ENCODE peak calls at places on chromosomes 1 and 21, in ten cellular contexts. N, L, J, W, A, V, G, P, T and D are unnamed samples.

GRCh38 chr1:158203693-158204457 is 23.2 kb downstream of the CD1D start:
- DNase-seq in N (no peak), L (no peak), J (no peak), W (no peak), A (peak), V (no peak), G (no peak), P (no peak), T (no peak), D (peak)

GRCh38 chr1:186183219-186183618 is 191.8 kb downstream of the TPR start:
- DNase-seq in N (no peak), L (no peak), J (no peak), W (no peak), A (no peak), V (peak), G (no peak), P (no peak), T (no peak), D (peak)

GRCh38 chr1:116768416-116768815 is 14.2 kb downstream of the CD2 start:
- DNase-seq in N (no peak), L (no peak), J (no peak), W (no peak), A (no peak), V (no peak), G (no peak), P (no peak), T (no peak), D (no peak)

GRCh38 chr21:27841084-27841483 is 874.2 kb upstream of the ADAMTS5 start:
- DNase-seq in N (no peak), L (no peak), J (no peak), W (no peak), A (no peak), V (no peak), G (no peak), P (no peak), T (no peak), D (no peak)

GRCh38 chr1:67618285-67619018 is 66.5 kb upstream of the GADD45A start:
- DNase-seq in N (peak), L (peak), J (no peak), W (peak), A (no peak), V (peak), G (no peak), P (peak), T (peak), D (no peak)

GRCh38 chr21:15000076-15000475 is 64.7 kb downstream of the NRIP1 start:
- DNase-seq in N (no peak), L (no peak), J (no peak), W (no peak), A (no peak), V (no peak), G (no peak), P (no peak), T (no peak), D (no peak)

GRCh38 chr1:1217621-1218523 is 3.9 kb upstream of the TNFRSF4 start:
- DNase-seq in N (no peak), L (no peak), J (no peak), W (no peak), A (no peak), V (no peak), G (no peak), P (peak), T (no peak), D (no peak)

GRCh38 chr1:160219062-160219929 is 14.1 kb downstream of the PEA15 start:
- DNase-seq in N (peak), L (no peak), J (no peak), W (peak), A (peak), V (no peak), G (no peak), P (peak), T (peak), D (peak)

GRCh38 chr1:235494531-235494930 is 9.7 kb downstream of the B3GALNT2 start:
- DNase-seq in N (no peak), L (no peak), J (no peak), W (no peak), A (no peak), V (no peak), G (no peak), P (no peak), T (no peak), D (no peak)

GRCh38 chr1:76268341-76268740 is 193.8 kb downstream of the ST6GALNAC3 start:
- DNase-seq in N (no peak), L (no peak), J (no peak), W (no peak), A (no peak), V (no peak), G (no peak), P (no peak), T (no peak), D (no peak)

GRCh38 chr21:42012763-42013329 is 2.7 kb upstream of the ZBTB21 start:
- DNase-seq in N (no peak), L (no peak), J (no peak), W (no peak), A (no peak), V (no peak), G (no peak), P (no peak), T (no peak), D (no peak)

GRCh38 chr1:16971330-16972209 is 8.8 kb downstream of the MFAP2 start:
- DNase-seq in N (peak), L (peak), J (no peak), W (no peak), A (no peak), V (no peak), G (no peak), P (no peak), T (no peak), D (no peak)

GRCh38 chr1:239600588-239600987 is 214.2 kb downstream of the CHRM3 start:
- DNase-seq in N (no peak), L (no peak), J (no peak), W (no peak), A (no peak), V (no peak), G (no peak), P (no peak), T (no peak), D (no peak)

GRCh38 chr1:51192213-51192843 is 43.7 kb upstream of the RNF11 start:
- DNase-seq in N (peak), L (peak), J (no peak), W (peak), A (peak), V (peak), G (no peak), P (peak), T (peak), D (peak)

GRCh38 chr21:31781737-31782136 is 49.8 kb upstream of the SCAF4 start:
- DNase-seq in N (peak), L (no peak), J (no peak), W (peak), A (no peak), V (no peak), G (no peak), P (peak), T (peak), D (peak)

GRCh38 chr1:212545941-212546638 is 62.5 kb upstream of the ATF3 start:
- DNase-seq in N (no peak), L (peak), J (no peak), W (no peak), A (no peak), V (no peak), G (no peak), P (no peak), T (peak), D (no peak)

GRCh38 chr1:53079251-53079650 is 17.2 kb downstream of the PODN start:
- DNase-seq in N (no peak), L (no peak), J (no peak), W (no peak), A (no peak), V (no peak), G (no peak), P (no peak), T (no peak), D (no peak)

GRCh38 chr1:174875306-174875705 is 124.4 kb upstream of the CACYBP start:
- DNase-seq in N (no peak), L (no peak), J (no peak), W (no peak), A (no peak), V (no peak), G (peak), P (no peak), T (peak), D (no peak)

GRCh38 chr1:99945174-99945573 is 24.6 kb upstream of the SLC35A3 start:
- DNase-seq in N (no peak), L (no peak), J (no peak), W (no peak), A (no peak), V (no peak), G (no peak), P (no peak), T (no peak), D (no peak)

GRCh38 chr1:175649416-175649815 is 94.0 kb downstream of the TNR start:
- DNase-seq in N (no peak), L (no peak), J (no peak), W (no peak), A (no peak), V (no peak), G (no peak), P (no peak), T (no peak), D (no peak)

GRCh38 chr21:15514073-15514946 is 215.5 kb upstream of the USP25 start:
- DNase-seq in N (no peak), L (no peak), J (peak), W (no peak), A (no peak), V (no peak), G (no peak), P (no peak), T (no peak), D (no peak)

GRCh38 chr1:4658643-4659042 is 4.2 kb downstream of the AJAP1 start:
- DNase-seq in N (no peak), L (no peak), J (no peak), W (no peak), A (no peak), V (no peak), G (no peak), P (no peak), T (no peak), D (no peak)

GRCh38 chr1:38027201-38028104 is 14.9 kb downstream of the UTP11 start:
- DNase-seq in N (no peak), L (no peak), J (no peak), W (no peak), A (no peak), V (no peak), G (no peak), P (no peak), T (no peak), D (no peak)

GRCh38 chr1:39900662-39901485 is 843 bp downstream of the MYCL start:
- DNase-seq in N (no peak), L (no peak), J (peak), W (no peak), A (no peak), V (no peak), G (peak), P (no peak), T (peak), D (no peak)

GRCh38 chr1:235601087-235601486 is 48.5 kb downstream of the GNG4 start:
- DNase-seq in N (no peak), L (no peak), J (no peak), W (no peak), A (peak), V (no peak), G (no peak), P (no peak), T (peak), D (no peak)

GRCh38 chr1:78491311-78492071 is 717 bp downstream of the PTGFR start:
- DNase-seq in N (peak), L (peak), J (no peak), W (no peak), A (no peak), V (peak), G (no peak), P (peak), T (peak), D (no peak)

GRCh38 chr1:24119859-24120756 is 8.2 kb upstream of the MYOM3 start:
- DNase-seq in N (peak), L (no peak), J (no peak), W (peak), A (no peak), V (no peak), G (peak), P (no peak), T (peak), D (no peak)

GRCh38 chr1:212606734-212607205 is 1.8 kb upstream of the ATF3 start:
- DNase-seq in N (peak), L (peak), J (peak), W (peak), A (no peak), V (peak), G (peak), P (no peak), T (peak), D (peak)

GRCh38 chr1:9004731-9005708 is 21.2 kb downstream of the SLC2A7 start:
- DNase-seq in N (peak), L (peak), J (peak), W (peak), A (peak), V (peak), G (peak), P (peak), T (peak), D (peak)

GRCh38 chr1:240967070-240967724 is 355.2 kb upstream of the GREM2 start:
- DNase-seq in N (no peak), L (no peak), J (no peak), W (no peak), A (peak), V (no peak), G (no peak), P (peak), T (no peak), D (no peak)

GRCh38 chr1:206716519-206717236 is 32.0 kb downstream of the MAPKAPK2 start:
- DNase-seq in N (no peak), L (no peak), J (no peak), W (no peak), A (no peak), V (no peak), G (no peak), P (no peak), T (peak), D (no peak)

GRCh38 chr1:183328371-183328770 is 89.8 kb downstream of the NMNAT2 start:
- DNase-seq in N (no peak), L (no peak), J (no peak), W (no peak), A (no peak), V (no peak), G (no peak), P (no peak), T (no peak), D (no peak)

GRCh38 chr1:163673076-163673475 is 351.3 kb downstream of the NUF2 start:
- DNase-seq in N (no peak), L (peak), J (no peak), W (no peak), A (no peak), V (no peak), G (no peak), P (no peak), T (no peak), D (no peak)

GRCh38 chr1:243269461-243269801 is 13.6 kb downstream of the SDCCAG8 start:
- DNase-seq in N (no peak), L (no peak), J (no peak), W (no peak), A (peak), V (no peak), G (no peak), P (no peak), T (no peak), D (no peak)

GRCh38 chr1:221824025-221824424 is 82.1 kb upstream of the DUSP10 start:
- DNase-seq in N (no peak), L (no peak), J (no peak), W (no peak), A (no peak), V (no peak), G (no peak), P (no peak), T (no peak), D (no peak)

GRCh38 chr1:117025568-117025967 is 24.0 kb downstream of the CD101 start:
- DNase-seq in N (no peak), L (no peak), J (no peak), W (no peak), A (no peak), V (no peak), G (no peak), P (no peak), T (no peak), D (no peak)

GRCh38 chr1:29682918-29683314 is 446.6 kb downstream of the PTPRU start:
- DNase-seq in N (no peak), L (no peak), J (no peak), W (no peak), A (no peak), V (no peak), G (no peak), P (no peak), T (peak), D (no peak)

GRCh38 chr1:230345139-230345885 is 80.8 kb downstream of the PGBD5 start:
- DNase-seq in N (no peak), L (no peak), J (no peak), W (no peak), A (no peak), V (no peak), G (no peak), P (no peak), T (peak), D (no peak)

DNA sequence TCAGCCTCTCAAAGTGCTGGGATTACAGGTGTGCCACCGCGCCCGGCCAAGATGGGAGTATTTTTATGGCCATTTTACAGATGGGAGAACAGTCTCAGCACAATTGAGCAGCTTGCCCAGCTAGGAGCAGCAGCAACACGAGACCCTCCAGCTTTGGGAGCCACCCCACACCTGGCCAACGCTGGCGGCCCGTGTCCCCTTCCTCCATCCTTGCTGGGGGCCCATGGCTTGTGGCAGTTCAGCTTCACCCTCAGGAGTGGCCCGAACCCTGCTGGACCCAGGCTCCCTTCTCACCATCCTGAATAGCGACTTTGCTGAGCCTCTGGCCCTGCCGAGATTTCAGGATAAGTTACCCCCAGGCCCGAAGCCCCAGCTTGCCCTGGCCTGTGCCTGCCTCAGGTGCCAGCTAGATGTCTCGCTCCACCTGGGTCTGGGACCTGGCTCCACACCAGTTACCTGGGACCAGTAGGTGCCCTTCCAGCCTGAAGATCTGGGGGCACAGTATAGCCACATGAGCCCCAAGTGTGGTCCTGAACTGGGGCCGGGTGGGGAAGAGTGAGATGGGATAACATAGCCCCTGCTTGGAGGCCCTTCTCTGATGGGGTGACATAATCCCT is 19.2 kb downstream of the SLC66A1 start:
- DNase-seq in N (no peak), L (no peak), J (no peak), W (no peak), A (no peak), V (no peak), G (no peak), P (no peak), T (no peak), D (no peak)
- TF ChIP-seq POLR2A in N (no peak), L (no peak), J (no peak), W (no peak), A (no peak), V (no peak), G (no peak), P (no peak), T (no peak), D (no peak)

DNA sequence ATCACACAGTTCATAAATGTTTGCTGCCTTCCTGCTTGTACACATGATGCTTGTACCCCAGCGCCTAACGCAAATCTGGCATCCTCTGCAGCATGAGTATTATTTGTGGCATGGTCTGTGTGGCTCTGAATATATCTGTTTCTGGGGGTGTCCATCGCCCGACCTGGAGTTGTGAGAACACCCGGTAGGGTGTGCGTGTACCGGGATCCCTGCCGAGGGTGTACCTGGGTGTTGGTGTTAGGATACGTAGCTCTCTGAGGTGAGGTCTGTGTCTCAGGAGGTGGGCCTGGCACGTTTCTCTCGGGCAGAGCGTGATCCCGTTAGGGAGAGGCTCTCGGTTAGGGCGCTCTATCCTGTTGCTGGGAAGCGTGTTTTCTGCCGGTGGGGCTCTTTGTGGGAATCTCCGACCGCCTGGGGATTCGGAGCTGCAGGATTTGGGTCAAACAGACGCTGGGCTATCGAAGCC is 10.4 kb upstream of the CDC20 start:
- DNase-seq in N (no peak), L (no peak), J (no peak), W (no peak), A (no peak), V (no peak), G (no peak), P (no peak), T (peak), D (no peak)
- TF ChIP-seq POLR2A in N (no peak), L (no peak), J (no peak), W (no peak), A (no peak), V (no peak), G (no peak), P (no peak), T (no peak), D (no peak)

DNA sequence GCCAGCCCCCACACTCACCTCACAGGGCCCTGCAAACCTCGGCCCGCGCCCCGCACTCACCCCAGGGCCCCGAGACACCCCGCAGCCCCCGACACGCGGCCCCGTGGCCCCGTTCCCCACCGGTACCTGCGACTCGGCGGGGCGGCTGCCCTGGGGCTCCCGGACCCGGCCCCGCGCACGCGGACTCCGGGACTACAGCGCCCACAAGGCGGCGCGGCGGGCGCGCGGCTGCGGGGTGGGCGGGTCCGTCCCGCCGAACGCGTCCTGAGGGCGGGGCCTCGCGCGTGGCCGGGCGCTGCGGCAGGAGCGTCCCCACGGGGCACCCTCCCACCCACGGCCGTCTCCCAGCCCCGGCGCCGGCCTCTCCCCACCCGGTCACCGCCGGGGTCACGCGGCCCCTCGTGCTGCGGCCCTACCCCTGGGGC is at the start of gene SLC19A1:
- DNase-seq in N (peak), L (peak), J (peak), W (peak), A (peak), V (no peak), G (peak), P (peak), T (peak), D (peak)
- TF ChIP-seq POLR2A in N (peak), L (peak), J (no peak), W (no peak), A (no peak), V (peak), G (no peak), P (peak), T (no peak), D (no peak)

GRCh38 chr1:225974454-225974853 is 24.7 kb downstream of the SDE2 start:
- DNase-seq in N (no peak), L (no peak), J (no peak), W (no peak), A (no peak), V (no peak), G (no peak), P (no peak), T (no peak), D (no peak)
- TF ChIP-seq POLR2A in N (no peak), L (no peak), J (no peak), W (no peak), A (no peak), V (no peak), G (no peak), P (no peak), T (no peak), D (no peak)